ENCODE peak calls at places on chromosome 4, in five cellular contexts. S is Panc1, I is HCT116, Z is GM12878, K is HepG2. E is an unnamed sample. For H3K9me3, the result is how much of the 10 kb centered on the place peaks cover.

GRCh38 chr4:110032603-110033002 is 119.9 kb downstream of the EGF start:
- ATAC-seq in S (no peak), I (no peak), Z (no peak), K (no peak), E (peak)

GRCh38 chr4:781493-782216 is 44.3 kb downstream of the CPLX1 start:
- ATAC-seq in S (peak), I (peak), Z (peak), K (peak), E (peak)

GRCh38 chr4:7487464-7487863 is 52.7 kb upstream of the PSAPL1 start:
- ATAC-seq in S (no peak), I (no peak), Z (no peak), K (no peak), E (no peak)

GRCh38 chr4:84698962-84699671 is 116.2 kb downstream of the CDS1 start:
- ATAC-seq in S (no peak), I (no peak), Z (no peak), K (no peak), E (no peak)

GRCh38 chr4:120842046-120842445 is 80.5 kb downstream of the PRDM5 start:
- ATAC-seq in S (no peak), I (no peak), Z (no peak), K (no peak), E (no peak)

GRCh38 chr4:65296246-65296645 is 374.0 kb downstream of the EPHA5 start:
- ATAC-seq in S (no peak), I (no peak), Z (no peak), K (no peak), E (no peak)

GRCh38 chr4:98653890-98654867 is 4.2 kb downstream of the TSPAN5 start:
- ATAC-seq in S (peak), I (peak), Z (no peak), K (no peak), E (no peak)

GRCh38 chr4:2354127-2354526 is 64.3 kb downstream of the ZFYVE28 start:
- ATAC-seq in S (no peak), I (peak), Z (peak), K (peak), E (no peak)

GRCh38 chr4:122960298-122960985 is 38.0 kb upstream of the NUDT6 start:
- ATAC-seq in S (no peak), I (no peak), Z (no peak), K (no peak), E (no peak)

GRCh38 chr4:159258889-159259560 is 156.1 kb downstream of the RAPGEF2 start:
- ATAC-seq in S (no peak), I (no peak), Z (no peak), K (peak), E (no peak)

GRCh38 chr4:23839279-23839678 is 50.6 kb downstream of the PPARGC1A start:
- ATAC-seq in S (no peak), I (no peak), Z (no peak), K (no peak), E (no peak)

GRCh38 chr4:144658908-144659307 is 13.0 kb downstream of the HHIP start:
- ATAC-seq in S (no peak), I (no peak), Z (no peak), K (no peak), E (no peak)

GRCh38 chr4:52823478-52824092 is 38.5 kb upstream of the RASL11B start:
- ATAC-seq in S (no peak), I (peak), Z (no peak), K (no peak), E (no peak)

GRCh38 chr4:143353797-143354196 is 17.1 kb downstream of the GAB1 start:
- ATAC-seq in S (no peak), I (no peak), Z (no peak), K (no peak), E (no peak)

GRCh38 chr4:121411151-121411744 is 30.4 kb upstream of the QRFPR start:
- ATAC-seq in S (no peak), I (peak), Z (no peak), K (no peak), E (no peak)

GRCh38 chr4:2402053-2402452 is 16.4 kb downstream of the ZFYVE28 start:
- ATAC-seq in S (peak), I (peak), Z (peak), K (peak), E (peak)

GRCh38 chr4:47510506-47511143 is 25.6 kb downstream of the ATP10D start:
- ATAC-seq in S (no peak), I (no peak), Z (peak), K (no peak), E (no peak)

GRCh38 chr4:83179205-83179604 is 64.7 kb upstream of the PLAC8 start:
- ATAC-seq in S (no peak), I (no peak), Z (no peak), K (no peak), E (peak)

GRCh38 chr4:86472377-86473019 is 112.6 kb upstream of the MAPK10 start:
- ATAC-seq in S (no peak), I (no peak), Z (peak), K (no peak), E (no peak)

GRCh38 chr4:16516796-16517413 is 290.6 kb upstream of the TAPT1 start:
- ATAC-seq in S (no peak), I (no peak), Z (no peak), K (no peak), E (no peak)

GRCh38 chr4:71198958-71199357 is 139.9 kb upstream of the SLC4A4 start:
- ATAC-seq in S (no peak), I (no peak), Z (no peak), K (no peak), E (no peak)

GRCh38 chr4:141058739-141059507 is 74.3 kb downstream of the RNF150 start:
- ATAC-seq in S (no peak), I (no peak), Z (no peak), K (no peak), E (no peak)

GRCh38 chr4:2799444-2799911 is 6.6 kb downstream of the SH3BP2 start:
- ATAC-seq in S (no peak), I (no peak), Z (no peak), K (no peak), E (no peak)

GRCh38 chr4:129062580-129062979 is 30.8 kb downstream of the SCLT1 start:
- ATAC-seq in S (no peak), I (no peak), Z (no peak), K (no peak), E (no peak)
- H3K9me3 ChIP-seq in S (under half), I (under half), Z (under half), K (half or more), E (under half)

DNA sequence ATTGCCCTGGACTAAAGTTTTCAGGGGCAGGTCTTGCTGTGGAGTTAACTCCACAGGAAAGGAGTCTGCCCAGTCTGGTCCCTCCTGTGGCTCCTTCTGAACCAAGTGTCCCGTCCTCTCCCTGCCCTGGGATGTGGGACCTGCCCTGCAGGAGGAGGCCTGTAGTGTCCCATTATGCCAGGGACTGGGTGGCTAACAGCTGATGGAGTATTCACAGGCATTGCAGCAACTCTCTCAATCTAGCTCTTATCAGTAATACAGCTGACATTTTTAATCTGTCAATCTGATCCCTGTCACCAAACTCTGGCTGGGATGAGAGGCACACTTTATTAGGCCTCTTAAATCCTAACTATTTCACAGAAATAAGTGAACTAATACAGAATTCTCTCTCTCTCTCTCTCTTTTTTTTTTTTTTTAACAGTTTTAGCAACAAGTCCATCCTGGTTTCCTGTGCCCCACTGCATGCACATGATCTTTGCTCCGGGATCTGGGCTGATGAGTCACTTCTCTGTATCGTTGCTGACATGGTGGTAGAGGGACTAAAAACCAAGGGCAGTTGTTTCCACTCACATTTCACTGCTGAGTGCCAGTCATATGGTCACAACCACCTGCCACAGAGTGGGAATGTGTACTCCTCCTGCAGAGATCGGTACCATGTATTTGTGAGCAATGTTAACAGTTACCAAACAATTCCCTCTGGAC is 39.1 kb downstream of the HAND2 start:
- ATAC-seq in S (no peak), I (no peak), Z (no peak), K (peak), E (no peak)
- TF ChIP-seq POLR2AphosphoS5 in S (no peak), I (no peak), Z (no peak), K (no peak), E (no peak)

DNA sequence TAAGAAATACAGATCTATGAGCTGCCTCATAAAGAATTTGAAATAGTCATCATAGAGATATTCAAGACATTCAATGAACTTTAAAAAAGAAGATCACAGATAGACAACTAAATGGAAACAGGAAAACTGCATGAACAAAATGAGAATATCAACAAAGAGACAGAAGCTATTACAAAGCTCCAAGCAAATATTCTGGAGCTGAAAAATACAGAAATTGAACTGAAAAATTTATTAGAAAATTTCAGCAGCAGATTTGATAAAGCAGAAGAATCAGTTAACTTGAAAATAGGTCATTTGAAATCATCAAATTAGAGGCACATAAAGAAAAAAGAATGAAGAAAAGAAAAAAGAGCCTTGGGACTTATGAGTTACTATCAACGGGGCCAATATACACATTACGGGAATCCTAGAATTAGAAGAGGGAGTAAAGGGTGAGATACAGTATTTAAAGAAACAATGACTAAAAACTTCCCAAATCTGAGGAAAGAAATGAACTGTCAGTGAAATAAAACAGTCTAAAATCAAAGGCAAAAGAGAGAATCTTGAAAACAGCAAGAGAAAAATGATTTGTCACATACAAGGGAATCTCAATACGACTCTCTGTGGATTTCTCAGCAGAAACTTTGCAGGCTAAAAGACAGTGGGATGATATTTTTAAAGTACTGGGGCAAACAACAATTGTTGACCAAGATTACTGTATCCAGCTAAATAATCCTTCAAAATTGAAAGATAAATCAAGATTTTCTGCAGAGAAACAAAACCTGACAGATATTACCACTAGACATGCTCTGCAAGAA is 641.6 kb downstream of the ANKRD50 start:
- ATAC-seq in S (no peak), I (no peak), Z (no peak), K (no peak), E (no peak)
- H3K9me3 ChIP-seq in S (under half), I (under half), Z (under half), K (under half), E (under half)

GRCh38 chr4:155679343-155679742 is 12.7 kb downstream of the GUCY1A1 start:
- ATAC-seq in S (no peak), I (no peak), Z (no peak), K (no peak), E (no peak)
- TF ChIP-seq POLR2AphosphoS5 in S (no peak), I (no peak), Z (no peak), K (no peak), E (no peak)

GRCh38 chr4:41471126-41471665 is 66.8 kb upstream of the LIMCH1 start:
- ATAC-seq in S (no peak), I (no peak), Z (no peak), K (no peak), E (no peak)
- H3K9me3 ChIP-seq in S (under half), I (under half), Z (under half), K (under half), E (under half)

E was measured in gastroesophageal sphincter.